ENCODE peak calls at places on chromosomes 3 and 15, in seven cellular contexts. A, M, D, X, B, Q and N are unnamed samples.

GRCh38 chr3:71690222-71690821 is 34.9 kb downstream of the EIF4E3 start:
- ATAC-seq in A (no peak), M (peak), D (peak), X (peak), B (peak), Q (peak), N (peak)

GRCh38 chr3:128714887-128715496 is 11.0 kb upstream of the RAB7A start:
- ATAC-seq in A (peak), M (peak), D (no peak), X (no peak), B (peak), Q (peak), N (peak)

GRCh38 chr3:50154840-50155490 is at the start of gene SEMA3F:
- ATAC-seq in A (peak), M (peak), D (peak), X (peak), B (peak), Q (peak), N (peak)

GRCh38 chr15:68204776-68205557 is at the start of gene CALML4:
- ATAC-seq in A (no peak), M (peak), D (peak), X (no peak), B (peak), Q (peak), N (peak)

GRCh38 chr15:74808073-74808839 is 4.4 kb upstream of the LMAN1L start:
- ATAC-seq in A (no peak), M (peak), D (peak), X (no peak), B (no peak), Q (peak), N (no peak)

GRCh38 chr3:42852443-42852842 is 23.2 kb downstream of the CYP8B1 start:
- ATAC-seq in A (no peak), M (peak), D (no peak), X (no peak), B (peak), Q (no peak), N (peak)

GRCh38 chr3:189683576-189684255 is 52.5 kb downstream of the TP63 start:
- ATAC-seq in A (peak), M (no peak), D (no peak), X (no peak), B (no peak), Q (no peak), N (no peak)

GRCh38 chr15:86610038-86610437 is 530.4 kb downstream of the AGBL1 start:
- ATAC-seq in A (peak), M (no peak), D (no peak), X (no peak), B (no peak), Q (no peak), N (no peak)

GRCh38 chr3:141045008-141045641 is 6.0 kb upstream of the SPSB4 start:
- ATAC-seq in A (peak), M (no peak), D (no peak), X (no peak), B (no peak), Q (no peak), N (no peak)

GRCh38 chr15:101008158-101009139 is 89.3 kb downstream of the LRRK1 start:
- ATAC-seq in A (peak), M (peak), D (peak), X (peak), B (peak), Q (peak), N (peak)

GRCh38 chr3:28844688-28845324 is 436.1 kb upstream of the RBMS3 start:
- ATAC-seq in A (no peak), M (peak), D (peak), X (no peak), B (no peak), Q (no peak), N (no peak)

GRCh38 chr3:111434941-111435622 is 106.9 kb upstream of the CD96 start:
- ATAC-seq in A (no peak), M (no peak), D (no peak), X (no peak), B (no peak), Q (no peak), N (no peak)

GRCh38 chr3:75294124-75294523 is 370.0 kb upstream of the FRG2C start:
- ATAC-seq in A (no peak), M (peak), D (peak), X (peak), B (peak), Q (peak), N (peak)

GRCh38 chr3:130699765-130700164 is 46.9 kb downstream of the PIK3R4 start:
- ATAC-seq in A (no peak), M (no peak), D (no peak), X (no peak), B (no peak), Q (peak), N (no peak)

GRCh38 chr3:13348100-13348499 is 72.0 kb downstream of the NUP210 start:
- ATAC-seq in A (no peak), M (no peak), D (no peak), X (no peak), B (no peak), Q (no peak), N (no peak)

GRCh38 chr15:75095594-75095993 is 72.2 kb downstream of the PPCDC start:
- ATAC-seq in A (no peak), M (no peak), D (no peak), X (no peak), B (no peak), Q (no peak), N (no peak)

GRCh38 chr3:112399064-112399463 is 66.1 kb downstream of the CD200 start:
- ATAC-seq in A (no peak), M (no peak), D (no peak), X (no peak), B (no peak), Q (no peak), N (no peak)

GRCh38 chr15:97867870-97868269 is 92.6 kb upstream of the ARRDC4 start:
- ATAC-seq in A (no peak), M (peak), D (peak), X (no peak), B (no peak), Q (no peak), N (no peak)

GRCh38 chr3:21901504-21901903 is 150.5 kb upstream of the ZNF385D start:
- ATAC-seq in A (no peak), M (no peak), D (no peak), X (no peak), B (no peak), Q (no peak), N (no peak)

GRCh38 chr3:13543251-13543650 is 5.7 kb upstream of the FBLN2 start:
- ATAC-seq in A (no peak), M (peak), D (peak), X (peak), B (peak), Q (peak), N (peak)

GRCh38 chr3:20023663-20024417 is 11.8 kb upstream of the PP2D1 start:
- ATAC-seq in A (no peak), M (peak), D (peak), X (peak), B (peak), Q (peak), N (peak)